ENCODE peak calls at places on chromosomes 6 and 20, in four cellular contexts. One of them, this sample, is unnamed.

GRCh38 chr6:53795254-53795701 is 473 bp downstream of the LRRC1 start:
- DNase-seq in GM06990: no peak
- DNase-seq in gastrocnemius medialis: no peak
- DNase-seq in HepG2: no peak
- DNase-seq in this sample: peak; percentile 22

GRCh38 chr6:103122766-103123601 is 1729.5 kb downstream of the GRIK2 start:
- DNase-seq in GM06990: no peak
- DNase-seq in gastrocnemius medialis: no peak
- DNase-seq in HepG2: peak; percentile 44
- DNase-seq in this sample: peak; percentile 17

GRCh38 chr6:132461958-132462357 is 51.0 kb downstream of the STX7 start:
- DNase-seq in gastrocnemius medialis: no peak
- DNase-seq in HepG2: no peak
- DNase-seq in GM06990: no peak
- DNase-seq in this sample: no peak

GRCh38 chr6:112640895-112641294 is 293.8 kb downstream of the RFPL4B start:
- DNase-seq in gastrocnemius medialis: no peak
- DNase-seq in GM06990: no peak
- DNase-seq in HepG2: no peak
- DNase-seq in this sample: no peak

GRCh38 chr6:47278545-47278944 is 31.2 kb downstream of the TNFRSF21 start:
- DNase-seq in gastrocnemius medialis: no peak
- DNase-seq in HepG2: peak; percentile 40
- DNase-seq in GM06990: no peak
- DNase-seq in this sample: no peak

GRCh38 chr20:57195023-57195758 is 71.2 kb downstream of the BMP7 start:
- DNase-seq in GM06990: no peak
- DNase-seq in HepG2: no peak
- DNase-seq in gastrocnemius medialis: peak; percentile 19
- DNase-seq in this sample: no peak

GRCh38 chr20:59013959-59014608 is 5.1 kb upstream of the TUBB1 start:
- DNase-seq in gastrocnemius medialis: no peak
- DNase-seq in GM06990: no peak
- DNase-seq in HepG2: no peak
- DNase-seq in this sample: no peak

GRCh38 chr20:13336308-13337089 is 115.4 kb downstream of the ISM1 start:
- DNase-seq in HepG2: peak; percentile 87
- DNase-seq in gastrocnemius medialis: no peak
- DNase-seq in GM06990: no peak
- DNase-seq in this sample: no peak

GRCh38 chr6:113860165-113860955 is 3.2 kb downstream of the MARCKS start:
- DNase-seq in HepG2: peak; percentile 42
- DNase-seq in GM06990: no peak
- DNase-seq in gastrocnemius medialis: peak; percentile 16
- DNase-seq in this sample: peak; percentile 11

GRCh38 chr20:53940883-53941546 is 129.4 kb downstream of the BCAS1 start:
- DNase-seq in GM06990: no peak
- DNase-seq in gastrocnemius medialis: no peak
- DNase-seq in HepG2: no peak
- DNase-seq in this sample: no peak

DNA sequence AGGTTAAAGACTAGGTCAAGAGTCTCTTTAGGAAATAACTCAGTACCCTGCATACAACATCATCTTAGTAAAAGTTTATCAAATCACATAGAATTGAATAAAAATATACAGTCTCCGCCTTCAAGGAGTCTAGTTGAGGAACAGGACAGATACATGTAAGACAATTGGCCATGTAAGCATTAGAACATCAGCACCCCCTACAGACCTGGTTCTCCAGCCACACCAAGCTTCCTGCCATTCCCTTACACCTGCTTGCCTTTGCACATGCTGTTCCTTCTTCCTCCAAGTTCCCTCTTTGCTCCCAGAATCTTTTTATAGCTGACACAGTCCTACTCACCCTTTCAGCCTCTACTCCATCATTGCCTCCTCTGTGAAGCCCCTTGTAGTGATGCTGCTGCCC is 187.8 kb upstream of the LRFN2 start:
- DNase-seq in HepG2: no peak
- DNase-seq in gastrocnemius medialis: no peak
- DNase-seq in GM06990: no peak
- DNase-seq in this sample: no peak
- TF ChIP-seq CTCF in HepG2: peak; percentile 10
- TF ChIP-seq CTCF in gastrocnemius medialis: no peak
- TF ChIP-seq CTCF in GM06990: peak; percentile 20
- TF ChIP-seq CTCF in this sample: peak; percentile 32

DNA sequence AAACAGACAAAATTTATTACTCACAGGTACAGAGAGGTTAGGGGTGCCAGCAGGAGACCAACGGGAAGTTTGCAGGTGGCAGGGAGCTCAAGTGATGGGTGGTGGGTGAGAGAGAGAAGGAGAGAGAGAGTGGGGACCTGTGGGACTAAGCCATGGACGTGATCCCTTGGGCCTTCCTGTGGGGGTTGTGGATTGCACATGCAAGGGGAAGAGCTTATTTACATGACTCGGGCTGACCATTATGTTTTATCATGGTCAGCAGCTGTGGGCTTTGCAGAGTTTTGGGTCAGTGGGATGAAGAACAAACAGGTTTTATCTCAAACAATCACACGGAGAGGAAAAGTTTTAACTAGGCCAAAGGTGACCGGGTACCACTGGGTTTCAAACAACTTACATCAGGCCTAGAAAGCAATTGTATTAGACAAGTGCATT is 156.2 kb upstream of the EXOC2 start:
- DNase-seq in gastrocnemius medialis: no peak
- DNase-seq in GM06990: no peak
- DNase-seq in HepG2: no peak
- DNase-seq in this sample: no peak
- TF ChIP-seq CTCF in gastrocnemius medialis: no peak
- TF ChIP-seq CTCF in GM06990: no peak
- TF ChIP-seq CTCF in HepG2: no peak
- TF ChIP-seq CTCF in this sample: no peak

GRCh38 chr6:138289739-138290138 is 71.4 kb upstream of the PBOV1 start:
- DNase-seq in gastrocnemius medialis: no peak
- DNase-seq in HepG2: peak; percentile 47
- DNase-seq in GM06990: no peak
- DNase-seq in this sample: peak; percentile 44
- TF ChIP-seq CTCF in gastrocnemius medialis: no peak
- TF ChIP-seq CTCF in HepG2: peak; percentile 86
- TF ChIP-seq CTCF in GM06990: peak; percentile 36
- TF ChIP-seq CTCF in this sample: no peak

GRCh38 chr20:23350007-23350854 is at the start of gene NXT1:
- DNase-seq in gastrocnemius medialis: peak; percentile 98
- DNase-seq in HepG2: peak; percentile 100
- DNase-seq in GM06990: peak; percentile 98
- DNase-seq in this sample: peak; percentile 92
- TF ChIP-seq CTCF in gastrocnemius medialis: no peak
- TF ChIP-seq CTCF in HepG2: peak; percentile 45
- TF ChIP-seq CTCF in GM06990: no peak
- TF ChIP-seq CTCF in this sample: peak; percentile 33

GRCh38 chr20:63497946-63498935 is 642 bp downstream of the EEF1A2 start:
- DNase-seq in GM06990: no peak
- DNase-seq in gastrocnemius medialis: peak; percentile 94
- DNase-seq in HepG2: no peak
- DNase-seq in this sample: no peak

GRCh38 chr20:63495167-63495720 is 3.6 kb downstream of the EEF1A2 start:
- DNase-seq in gastrocnemius medialis: no peak
- DNase-seq in GM06990: no peak
- DNase-seq in HepG2: no peak
- DNase-seq in this sample: no peak

GRCh38 chr20:63495771-63496403 is 3.0 kb downstream of the EEF1A2 start:
- DNase-seq in GM06990: no peak
- DNase-seq in HepG2: peak; percentile 49
- DNase-seq in gastrocnemius medialis: peak; percentile 70
- DNase-seq in this sample: peak; percentile 93

GRCh38 chr20:63497138-63497945 is 1.5 kb downstream of the EEF1A2 start:
- DNase-seq in HepG2: no peak
- DNase-seq in gastrocnemius medialis: peak; percentile 84
- DNase-seq in GM06990: no peak
- DNase-seq in this sample: no peak

DNA sequence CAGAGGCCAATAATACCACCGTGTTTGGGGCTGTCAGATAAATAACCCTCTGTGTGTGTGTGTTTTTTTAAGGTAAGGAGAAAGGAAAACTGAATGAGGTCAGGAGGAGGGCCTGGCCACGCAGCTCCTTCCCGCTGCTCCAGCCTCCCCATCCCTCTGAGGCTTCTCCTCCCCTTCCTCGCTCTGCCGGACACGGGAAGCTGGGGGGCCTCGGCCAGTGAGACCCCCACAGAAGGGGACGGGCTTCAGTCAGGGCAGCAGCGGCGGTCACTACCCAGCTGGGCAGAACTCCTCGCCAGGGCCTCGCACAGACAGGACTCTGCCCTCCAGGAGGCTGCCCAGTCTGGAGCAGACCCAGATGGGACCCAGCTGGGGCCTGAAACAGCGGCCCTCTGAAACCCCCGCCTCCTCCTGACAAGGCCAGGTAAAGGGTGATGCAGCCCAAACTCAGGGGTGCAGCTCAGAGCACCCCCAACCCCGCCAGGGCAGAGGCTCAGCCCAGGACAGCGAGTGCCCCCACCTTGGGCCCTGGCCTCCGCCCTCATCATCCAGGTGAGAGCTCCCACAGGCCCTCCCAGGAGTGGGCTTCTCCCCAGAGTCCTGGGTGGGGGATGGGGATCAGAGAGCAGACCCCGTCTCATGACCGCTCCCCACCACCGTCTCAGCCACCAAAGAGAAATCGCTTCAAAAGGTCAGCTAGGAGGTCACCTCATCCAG is 2.3 kb downstream of the EEF1A2 start:
- DNase-seq in gastrocnemius medialis: peak; percentile 30
- DNase-seq in GM06990: no peak
- DNase-seq in HepG2: no peak
- DNase-seq in this sample: no peak
- TF ChIP-seq CTCF in gastrocnemius medialis: no peak
- TF ChIP-seq CTCF in GM06990: no peak
- TF ChIP-seq CTCF in HepG2: no peak
- TF ChIP-seq CTCF in this sample: no peak

GRCh38 chr6:97501875-97502274 is 218.9 kb upstream of the MMS22L start:
- DNase-seq in HepG2: no peak
- DNase-seq in GM06990: no peak
- DNase-seq in gastrocnemius medialis: no peak
- DNase-seq in this sample: no peak

GRCh38 chr6:97497713-97498331 is 214.8 kb upstream of the MMS22L start:
- DNase-seq in GM06990: no peak
- DNase-seq in HepG2: peak; percentile 59
- DNase-seq in gastrocnemius medialis: peak; percentile 50
- DNase-seq in this sample: peak; percentile 35
- TF ChIP-seq CTCF in GM06990: peak; percentile 89
- TF ChIP-seq CTCF in HepG2: peak; percentile 81
- TF ChIP-seq CTCF in gastrocnemius medialis: peak; percentile 33
- TF ChIP-seq CTCF in this sample: peak; percentile 90

This sample was measured in GM13977.